ENCODE peak calls at places on chromosomes 2 and 18, in six cellular contexts. Y is head of caudate nucleus, H is HS-27A, I is cardiac muscle cell, N is left ventricle myocardium inferior, O is hypothalamus. C is an unnamed sample.

GRCh38 chr2:80035749-80036285 is 268.7 kb downstream of the LRRTM1 start:
- DNase-seq in O (no peak), I (no peak), H (no peak), N (no peak), Y (no peak), C (no peak)

GRCh38 chr2:228735697-228736096 is 535.4 kb downstream of the PID1 start:
- DNase-seq in Y (no peak), I (no peak), N (no peak), O (no peak), H (no peak), C (no peak)

GRCh38 chr2:97712693-97713295 is 582 bp upstream of the ZAP70 start:
- DNase-seq in O (no peak), Y (no peak), H (no peak), N (no peak), I (no peak), C (no peak)

GRCh38 chr18:49898421-49898820 is 85.1 kb upstream of the ACAA2 start:
- DNase-seq in Y (peak), H (peak), O (peak), I (peak), N (peak), C (peak)

GRCh38 chr18:45856526-45856925 is 31.1 kb downstream of the SIGLEC15 start:
- DNase-seq in Y (no peak), I (peak), N (no peak), H (no peak), O (no peak), C (no peak)

GRCh38 chr2:226333388-226333787 is 466.2 kb downstream of the IRS1 start:
- DNase-seq in H (no peak), I (no peak), Y (no peak), O (no peak), N (no peak), C (no peak)

GRCh38 chr2:105747997-105748396 is 3.3 kb downstream of the NCK2 start:
- DNase-seq in Y (no peak), H (no peak), O (no peak), I (no peak), N (no peak), C (no peak)

GRCh38 chr18:32353257-32353656 is 117.4 kb downstream of the GAREM1 start:
- DNase-seq in I (no peak), Y (no peak), N (no peak), H (no peak), O (no peak), C (no peak)

GRCh38 chr18:26477828-26478466 is 70.4 kb downstream of the KCTD1 start:
- DNase-seq in O (no peak), I (no peak), Y (no peak), H (no peak), N (no peak), C (no peak)

GRCh38 chr2:26235089-26235488 is 9.3 kb downstream of the HADHA start:
- DNase-seq in I (peak), H (no peak), N (no peak), Y (no peak), O (no peak), C (no peak)

GRCh38 chr2:169664978-169665930 is 29.0 kb downstream of the CFAP210 start:
- DNase-seq in N (no peak), H (no peak), I (peak), Y (no peak), O (no peak), C (no peak)

GRCh38 chr2:134365356-134365755 is 111.5 kb downstream of the MGAT5 start:
- DNase-seq in I (no peak), O (no peak), H (no peak), N (no peak), Y (no peak), C (no peak)

GRCh38 chr2:29281585-29281984 is 166.4 kb downstream of the CLIP4 start:
- DNase-seq in O (peak), H (peak), I (peak), N (no peak), Y (peak), C (no peak)

GRCh38 chr2:231176061-231176460 is 22.4 kb upstream of the ARMC9 start:
- DNase-seq in I (no peak), N (no peak), Y (no peak), H (no peak), O (no peak), C (no peak)

GRCh38 chr2:74767618-74768017 is 66.3 kb upstream of the HK2 start:
- DNase-seq in N (no peak), Y (no peak), O (no peak), I (no peak), H (no peak), C (no peak)

GRCh38 chr2:45452866-45453265 is 158.2 kb downstream of the SRBD1 start:
- DNase-seq in N (peak), H (no peak), Y (no peak), O (no peak), I (peak), C (no peak)